ENCODE peak calls at places on chromosomes 3 and 15, in six cellular contexts. One of them, this sample, is unnamed. For H3K4me1 and H3K9me3, the result is how much of the 10 kb centered on the place peaks cover.

GRCh38 chr3:150727653-150728502 is 24.2 kb upstream of the ERICH6 start:
- DNase-seq in heart left ventricle: peak
- DNase-seq in left ventricle myocardium inferior: no peak
- DNase-seq in Peyer's patch: no peak
- DNase-seq in pancreas: no peak
- DNase-seq in adrenal gland: peak
- DNase-seq in this sample: no peak

GRCh38 chr15:52163321-52164190 is 27.6 kb downstream of the GNB5 start:
- DNase-seq in heart left ventricle: no peak
- DNase-seq in left ventricle myocardium inferior: no peak
- DNase-seq in Peyer's patch: no peak
- DNase-seq in pancreas: no peak
- DNase-seq in adrenal gland: no peak
- DNase-seq in this sample: peak

GRCh38 chr15:74200394-74200793 is 2.2 kb downstream of the STRA6 start:
- DNase-seq in heart left ventricle: peak
- DNase-seq in left ventricle myocardium inferior: no peak
- DNase-seq in Peyer's patch: no peak
- DNase-seq in pancreas: no peak
- DNase-seq in adrenal gland: peak
- DNase-seq in this sample: no peak

GRCh38 chr3:124774305-124774673 is 44.0 kb downstream of the UMPS start:
- DNase-seq in heart left ventricle: peak
- DNase-seq in left ventricle myocardium inferior: peak
- DNase-seq in Peyer's patch: no peak
- DNase-seq in pancreas: peak
- DNase-seq in adrenal gland: no peak
- DNase-seq in this sample: peak

GRCh38 chr3:195209083-195209835 is 61.7 kb downstream of the XXYLT1 start:
- DNase-seq in heart left ventricle: peak
- DNase-seq in left ventricle myocardium inferior: no peak
- DNase-seq in Peyer's patch: no peak
- DNase-seq in pancreas: no peak
- DNase-seq in adrenal gland: no peak
- DNase-seq in this sample: no peak

GRCh38 chr15:81398910-81399551 is 25.0 kb upstream of the TMC3 start:
- DNase-seq in heart left ventricle: no peak
- DNase-seq in left ventricle myocardium inferior: no peak
- DNase-seq in Peyer's patch: no peak
- DNase-seq in pancreas: no peak
- DNase-seq in adrenal gland: no peak
- DNase-seq in this sample: peak

GRCh38 chr3:186080849-186081438 is 27.9 kb downstream of the ETV5 start:
- DNase-seq in heart left ventricle: no peak
- DNase-seq in left ventricle myocardium inferior: no peak
- DNase-seq in Peyer's patch: no peak
- DNase-seq in pancreas: no peak
- DNase-seq in adrenal gland: no peak
- DNase-seq in this sample: no peak

GRCh38 chr3:59559721-59560514 is 510.1 kb upstream of the CFAP20DC start:
- DNase-seq in heart left ventricle: no peak
- DNase-seq in left ventricle myocardium inferior: no peak
- DNase-seq in Peyer's patch: no peak
- DNase-seq in pancreas: no peak
- DNase-seq in adrenal gland: no peak
- DNase-seq in this sample: no peak

GRCh38 chr15:48447657-48448056 is 116.4 kb downstream of the DUT start:
- DNase-seq in heart left ventricle: no peak
- DNase-seq in left ventricle myocardium inferior: no peak
- DNase-seq in Peyer's patch: no peak
- DNase-seq in pancreas: no peak
- DNase-seq in adrenal gland: no peak
- DNase-seq in this sample: no peak

GRCh38 chr3:181715601-181716340 is 4.0 kb downstream of the SOX2 start:
- DNase-seq in heart left ventricle: no peak
- DNase-seq in left ventricle myocardium inferior: no peak
- DNase-seq in Peyer's patch: no peak
- DNase-seq in pancreas: no peak
- DNase-seq in adrenal gland: no peak
- DNase-seq in this sample: no peak
- H3K4me3 ChIP-seq in heart left ventricle: no peak
- H3K4me3 ChIP-seq in left ventricle myocardium inferior: no peak
- H3K4me3 ChIP-seq in Peyer's patch: no peak
- H3K4me3 ChIP-seq in pancreas: no peak
- H3K4me3 ChIP-seq in adrenal gland: no peak
- H3K4me3 ChIP-seq in this sample: no peak

GRCh38 chr15:27660676-27661075 is 438.4 kb downstream of the OCA2 start:
- DNase-seq in heart left ventricle: no peak
- DNase-seq in left ventricle myocardium inferior: no peak
- DNase-seq in Peyer's patch: no peak
- DNase-seq in pancreas: no peak
- DNase-seq in adrenal gland: no peak
- DNase-seq in this sample: no peak
- H3K4me1 ChIP-seq in heart left ventricle: under half
- H3K4me1 ChIP-seq in left ventricle myocardium inferior: under half
- H3K4me1 ChIP-seq in Peyer's patch: under half
- H3K4me1 ChIP-seq in pancreas: under half
- H3K4me1 ChIP-seq in adrenal gland: under half
- H3K4me1 ChIP-seq in this sample: under half

GRCh38 chr15:39613271-39613670 is 32.4 kb downstream of the THBS1 start:
- DNase-seq in heart left ventricle: no peak
- DNase-seq in left ventricle myocardium inferior: no peak
- DNase-seq in Peyer's patch: no peak
- DNase-seq in pancreas: no peak
- DNase-seq in adrenal gland: no peak
- DNase-seq in this sample: no peak
- H3K9me3 ChIP-seq in heart left ventricle: half or more
- H3K9me3 ChIP-seq in left ventricle myocardium inferior: half or more
- H3K9me3 ChIP-seq in Peyer's patch: under half
- H3K9me3 ChIP-seq in pancreas: under half
- H3K9me3 ChIP-seq in adrenal gland: under half
- H3K9me3 ChIP-seq in this sample: under half

DNA sequence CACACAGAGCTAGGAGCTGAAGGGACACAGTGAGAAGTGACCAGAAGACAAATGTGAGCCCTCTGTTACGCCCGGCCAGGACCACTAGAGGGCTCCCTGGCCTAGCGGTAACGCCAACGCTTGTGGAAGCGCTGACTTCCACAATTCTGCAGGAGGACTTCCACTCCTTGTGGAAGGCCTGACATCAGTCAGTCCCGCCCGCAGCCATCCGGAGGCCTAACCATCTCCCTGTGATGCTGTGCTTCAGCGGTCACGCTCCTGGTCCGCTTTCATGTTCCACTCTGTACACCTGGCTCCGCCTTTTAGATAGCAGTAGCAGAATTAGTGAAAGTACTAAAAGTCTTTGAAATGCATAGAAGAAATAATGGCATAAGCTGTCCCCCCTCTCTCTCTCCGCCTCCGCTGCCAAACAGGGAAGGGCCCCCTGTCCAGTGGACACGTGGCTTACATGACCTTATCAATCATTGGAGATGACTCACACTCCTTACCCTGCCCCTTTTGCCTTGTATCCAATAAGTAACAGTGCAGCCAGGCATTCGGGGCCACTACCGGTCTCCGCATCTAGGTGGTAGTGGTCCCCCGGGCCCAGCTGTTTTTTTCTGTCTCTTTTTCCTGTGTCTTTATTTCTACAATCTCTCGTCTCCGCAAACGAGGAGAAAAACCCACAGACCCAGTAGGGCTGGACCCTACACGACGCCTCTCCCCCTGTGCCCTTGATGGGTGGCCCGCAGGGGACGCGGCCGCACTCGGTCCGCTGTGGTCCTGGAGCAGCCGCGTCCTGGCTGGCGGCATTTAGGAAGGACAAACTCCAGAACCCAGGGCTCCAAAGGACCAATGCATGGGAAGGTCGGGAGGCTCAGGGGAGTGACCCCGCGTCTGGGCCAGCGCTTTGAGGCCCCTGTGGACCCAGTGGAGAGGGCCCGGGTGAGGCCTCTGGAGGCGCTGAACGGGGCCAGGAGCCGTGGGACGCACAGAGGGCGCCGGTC is 27.0 kb upstream of the RPL32 start:
- DNase-seq in heart left ventricle: peak
- DNase-seq in left ventricle myocardium inferior: peak
- DNase-seq in Peyer's patch: peak
- DNase-seq in pancreas: peak
- DNase-seq in adrenal gland: peak
- DNase-seq in this sample: peak
- H3K4me3 ChIP-seq in heart left ventricle: peak
- H3K4me3 ChIP-seq in left ventricle myocardium inferior: peak
- H3K4me3 ChIP-seq in Peyer's patch: peak
- H3K4me3 ChIP-seq in pancreas: no peak
- H3K4me3 ChIP-seq in adrenal gland: peak
- H3K4me3 ChIP-seq in this sample: no peak

GRCh38 chr3:44969170-44969569 is 6.8 kb downstream of the ZDHHC3 start:
- DNase-seq in heart left ventricle: no peak
- DNase-seq in left ventricle myocardium inferior: no peak
- DNase-seq in Peyer's patch: no peak
- DNase-seq in pancreas: no peak
- DNase-seq in adrenal gland: no peak
- DNase-seq in this sample: no peak

GRCh38 chr3:44970916-44971490 is 5.0 kb downstream of the ZDHHC3 start:
- DNase-seq in heart left ventricle: no peak
- DNase-seq in left ventricle myocardium inferior: no peak
- DNase-seq in Peyer's patch: no peak
- DNase-seq in pancreas: no peak
- DNase-seq in adrenal gland: no peak
- DNase-seq in this sample: no peak

GRCh38 chr3:44968447-44968858 is 7.5 kb downstream of the ZDHHC3 start:
- DNase-seq in heart left ventricle: no peak
- DNase-seq in left ventricle myocardium inferior: no peak
- DNase-seq in Peyer's patch: no peak
- DNase-seq in pancreas: no peak
- DNase-seq in adrenal gland: no peak
- DNase-seq in this sample: no peak

GRCh38 chr3:44966795-44967278 is 9.1 kb downstream of the ZDHHC3 start:
- DNase-seq in heart left ventricle: no peak
- DNase-seq in left ventricle myocardium inferior: no peak
- DNase-seq in Peyer's patch: no peak
- DNase-seq in pancreas: no peak
- DNase-seq in adrenal gland: no peak
- DNase-seq in this sample: no peak

GRCh38 chr3:44969779-44970178 is 6.2 kb downstream of the ZDHHC3 start:
- DNase-seq in heart left ventricle: no peak
- DNase-seq in left ventricle myocardium inferior: no peak
- DNase-seq in Peyer's patch: no peak
- DNase-seq in pancreas: no peak
- DNase-seq in adrenal gland: no peak
- DNase-seq in this sample: no peak
- H3K4me1 ChIP-seq in heart left ventricle: under half
- H3K4me1 ChIP-seq in left ventricle myocardium inferior: half or more
- H3K4me1 ChIP-seq in Peyer's patch: under half
- H3K4me1 ChIP-seq in pancreas: under half
- H3K4me1 ChIP-seq in adrenal gland: under half
- H3K4me1 ChIP-seq in this sample: under half

This sample was measured in Caco-2.